ENCODE peak calls at places on chromosomes 1 and 21, in nine cellular contexts. E is CD4-positive, alpha-beta memory T cell; D is body of pancreas; P is neuronal stem cell; F is PC-9; L is suprapubic skin; Z is heart right ventricle; R is left lung; J is CD8-positive, alpha-beta T cell. M is an unnamed sample.

GRCh38 chr1:203410117-203410900 is 59.4 kb upstream of the FMOD start:
- DNase-seq in E (no peak), D (no peak), P (no peak), F (no peak), L (no peak), Z (no peak), R (no peak), J (no peak), M (no peak)

GRCh38 chr21:43352138-43352537 is 74.8 kb downstream of the SIK1 start:
- DNase-seq in E (no peak), D (no peak), P (no peak), F (no peak), L (no peak), Z (no peak), R (no peak), J (no peak), M (no peak)

GRCh38 chr1:201436461-201436860 is 14.9 kb upstream of the TNNI1 start:
- DNase-seq in E (no peak), D (no peak), P (no peak), F (no peak), L (no peak), Z (no peak), R (no peak), J (no peak), M (no peak)

GRCh38 chr1:44941424-44942324 is 44.7 kb downstream of the EIF2B3 start:
- DNase-seq in E (no peak), D (no peak), P (no peak), F (no peak), L (no peak), Z (no peak), R (no peak), J (no peak), M (no peak)

GRCh38 chr1:38569932-38570356 is 289.6 kb downstream of the RRAGC start:
- DNase-seq in E (no peak), D (no peak), P (no peak), F (no peak), L (no peak), Z (no peak), R (no peak), J (no peak), M (no peak)

GRCh38 chr1:13725714-13726175 is 25.8 kb downstream of the PRDM2 start:
- DNase-seq in E (peak; percentile 69), D (peak; percentile 43), P (no peak), F (no peak), L (no peak), Z (no peak), R (no peak), J (peak; percentile 51), M (peak; percentile 58)

GRCh38 chr1:18898567-18898966 is 3.8 kb downstream of the ALDH4A1 start:
- DNase-seq in E (no peak), D (no peak), P (no peak), F (no peak), L (no peak), Z (no peak), R (no peak), J (no peak), M (no peak)

GRCh38 chr1:9350011-9350907 is 57.6 kb downstream of the SPSB1 start:
- DNase-seq in E (no peak), D (no peak), P (no peak), F (peak; percentile 17), L (no peak), Z (peak; percentile 41), R (no peak), J (no peak), M (no peak)

GRCh38 chr1:14996133-14997050 is 157.2 kb upstream of the TMEM51 start:
- DNase-seq in E (no peak), D (no peak), P (peak; percentile 61), F (peak; percentile 70), L (no peak), Z (no peak), R (no peak), J (no peak), M (peak; percentile 88)

GRCh38 chr1:91846007-91846620 is 39.8 kb downstream of the TGFBR3 start:
- DNase-seq in E (no peak), D (peak; percentile 71), P (no peak), F (no peak), L (no peak), Z (no peak), R (no peak), J (no peak), M (peak; percentile 46)

GRCh38 chr1:242506724-242507123 is 17.8 kb downstream of the PLD5 start:
- DNase-seq in E (no peak), D (no peak), P (no peak), F (no peak), L (no peak), Z (no peak), R (no peak), J (no peak), M (no peak)

GRCh38 chr1:234512376-234512965 is 33.5 kb upstream of the TARBP1 start:
- DNase-seq in E (no peak), D (no peak), P (no peak), F (no peak), L (no peak), Z (no peak), R (peak; percentile 50), J (no peak), M (no peak)

DNA sequence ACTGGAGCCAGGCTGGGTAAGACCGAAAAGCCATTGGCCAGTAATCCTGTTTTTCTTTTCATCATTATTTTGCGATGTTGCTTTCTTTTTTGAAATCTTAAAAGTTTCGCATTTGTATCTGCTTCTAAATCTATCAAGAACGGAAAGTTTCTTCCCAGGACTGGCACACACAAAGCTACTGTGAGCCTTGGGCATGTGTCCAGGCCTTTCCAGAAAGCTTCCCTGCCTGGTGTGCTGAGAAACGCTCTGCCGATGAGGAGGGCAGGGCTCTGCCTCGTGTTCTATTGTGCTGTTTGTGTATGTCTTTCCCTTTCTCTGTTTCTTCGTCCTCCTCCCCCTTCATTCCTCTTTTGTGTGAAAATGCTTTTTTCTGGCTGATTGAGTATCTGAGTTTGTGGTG is 72.4 kb downstream of the RGL1 start:
- DNase-seq in E (no peak), D (peak; percentile 70), P (no peak), F (no peak), L (no peak), Z (peak; percentile 43), R (peak; percentile 67), J (no peak), M (peak; percentile 92)
- H3K4me3 ChIP-seq in E (no peak overlapping the region), D (no peak overlapping the region), P (no peak overlapping the region), F (no peak overlapping the region), L (peak overlapping the region; percentile 27), Z (peak overlapping the region; percentile 16), R (no peak overlapping the region), J (no peak overlapping the region), M (peak overlapping the region; percentile 6)

DNA sequence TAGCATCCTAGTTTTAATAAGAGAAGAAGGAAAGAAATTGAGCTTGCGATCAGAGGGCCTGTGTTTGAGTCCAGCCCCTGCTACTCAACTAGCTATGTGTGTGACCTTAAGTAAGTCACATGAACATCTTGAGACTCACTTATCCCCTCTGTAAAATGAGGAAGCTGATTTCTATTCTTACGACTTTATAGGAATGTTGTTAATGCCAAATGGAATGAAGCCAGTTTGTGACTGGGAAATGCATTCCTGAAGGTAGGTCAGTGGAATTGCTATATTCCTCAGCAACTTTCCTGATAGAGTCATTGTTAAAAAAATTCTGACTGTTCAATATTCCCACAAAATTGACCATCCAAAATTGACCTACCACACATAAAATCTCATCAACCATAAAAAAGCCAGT is 14.9 kb downstream of the FASLG start:
- DNase-seq in E (no peak), D (no peak), P (no peak), F (no peak), L (no peak), Z (no peak), R (no peak), J (no peak), M (no peak)
- H3K9me3 ChIP-seq in E (no peaks in the 10 kb centered on the region), D (no peaks in the 10 kb centered on the region), P (no peaks in the 10 kb centered on the region), F (no peaks in the 10 kb centered on the region), L (peaks cover under 1% of the 10 kb centered on the region), Z (peaks cover 4% of the 10 kb centered on the region), R (no peaks in the 10 kb centered on the region), J (no peaks in the 10 kb centered on the region), M (no peaks in the 10 kb centered on the region)

GRCh38 chr1:37487619-37487984 is 13.2 kb downstream of the ZC3H12A start:
- DNase-seq in E (no peak), D (no peak), P (no peak), F (no peak), L (no peak), Z (no peak), R (no peak), J (no peak), M (no peak)

GRCh38 chr1:37484325-37485051 is 10.1 kb downstream of the ZC3H12A start:
- DNase-seq in E (no peak), D (peak; percentile 61), P (no peak), F (peak; percentile 47), L (peak; percentile 64), Z (peak; percentile 12), R (no peak), J (no peak), M (peak; percentile 74)

GRCh38 chr1:37485902-37486679 is 11.7 kb downstream of the ZC3H12A start:
- DNase-seq in E (no peak), D (no peak), P (no peak), F (no peak), L (no peak), Z (no peak), R (no peak), J (no peak), M (peak; percentile 34)

GRCh38 chr1:37483785-37484184 is 9.4 kb downstream of the ZC3H12A start:
- DNase-seq in E (no peak), D (no peak), P (no peak), F (no peak), L (no peak), Z (no peak), R (no peak), J (no peak), M (peak; percentile 46)

DNA sequence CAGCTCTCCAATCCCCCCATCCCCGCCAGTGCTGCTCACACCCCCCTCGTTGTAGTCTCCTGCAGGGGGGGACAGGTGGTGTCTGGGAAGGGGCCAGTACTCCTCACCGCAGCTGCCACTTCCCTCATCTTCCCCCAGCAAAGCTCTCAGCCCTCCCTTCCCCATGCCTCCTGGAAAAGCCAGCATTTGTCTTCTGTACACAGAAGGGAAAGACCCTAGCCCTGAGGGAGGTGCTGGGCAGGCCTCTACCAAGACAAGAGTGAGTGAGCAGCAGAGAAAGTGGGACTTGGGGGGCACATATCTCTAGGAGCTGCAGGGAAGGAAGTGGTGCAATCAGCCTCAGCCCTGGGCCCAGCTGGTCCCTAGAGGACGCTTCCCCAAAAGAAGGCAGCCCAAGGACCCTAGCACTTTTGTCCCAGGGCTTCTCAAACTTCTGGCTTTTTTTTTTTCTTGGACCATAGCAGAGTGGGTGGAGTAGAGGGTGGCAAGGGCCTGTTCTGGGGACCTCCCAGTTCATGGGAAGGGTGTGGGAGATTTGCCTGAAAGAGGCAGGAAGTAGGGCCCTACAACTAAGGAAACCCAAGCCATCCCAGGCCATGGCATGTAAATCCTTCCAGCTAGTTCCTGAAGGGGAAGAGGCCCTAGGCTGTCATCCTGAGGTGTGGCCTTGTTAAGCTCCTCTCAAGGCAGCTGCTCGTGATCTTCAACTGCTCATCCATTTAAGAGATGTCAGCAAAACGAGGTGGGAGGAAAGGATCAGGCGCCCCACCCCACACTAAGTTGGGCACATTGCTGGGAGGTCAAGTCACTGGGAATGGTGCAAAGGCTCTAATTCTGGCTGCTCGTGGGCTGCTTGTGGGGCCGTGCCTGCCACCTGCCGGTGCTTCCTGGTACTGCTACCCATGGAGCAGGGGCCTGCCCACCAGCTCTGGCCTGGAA is 12.6 kb downstream of the ZC3H12A start:
- DNase-seq in E (peak; percentile 70), D (peak; percentile 84), P (peak; percentile 69), F (peak; percentile 84), L (peak; percentile 87), Z (peak; percentile 84), R (no peak), J (peak; percentile 65), M (peak; percentile 89)
- H3K4me3 ChIP-seq in E (no peak overlapping the region), D (no peak overlapping the region), P (no peak overlapping the region), F (no peak overlapping the region), L (no peak overlapping the region), Z (no peak overlapping the region), R (no peak overlapping the region), J (no peak overlapping the region), M (no peak overlapping the region)

GRCh38 chr1:247962911-247963588 is 2.0 kb upstream of the OR2AK2 start:
- DNase-seq in E (no peak), D (no peak), P (no peak), F (no peak), L (no peak), Z (no peak), R (no peak), J (no peak), M (no peak)
- H3K9me3 ChIP-seq in E (no peaks in the 10 kb centered on the region), D (no peaks in the 10 kb centered on the region), P (no peaks in the 10 kb centered on the region), F (no peaks in the 10 kb centered on the region), L (peaks cover 7% of the 10 kb centered on the region), Z (peaks cover under 1% of the 10 kb centered on the region), R (no peaks in the 10 kb centered on the region), J (no peaks in the 10 kb centered on the region), M (no peaks in the 10 kb centered on the region)